ENCODE peak calls at places on chromosomes 7 and 10, in eight cellular contexts. N, V, Z, C, K, A, O and M are unnamed samples. For H3K4me1, the result is how much of the 10 kb centered on the place peaks cover.

GRCh38 chr7:28409716-28410627 is 2.3 kb upstream of the CREB5 start:
- DNase-seq in O (peak), C (no peak), A (no peak), K (peak), V (no peak), Z (no peak), N (peak), M (peak)

GRCh38 chr7:66257481-66257880 is 52.3 kb downstream of the TPST1 start:
- DNase-seq in N (no peak), A (no peak), V (no peak), C (peak), O (no peak), K (no peak), Z (no peak), M (no peak)

GRCh38 chr10:5291501-5292195 is 73.1 kb upstream of the UCN3 start:
- DNase-seq in Z (peak), V (no peak), K (peak), C (peak), O (no peak), A (peak), N (no peak), M (peak)

GRCh38 chr7:135194494-135195095 is 16.7 kb downstream of the WDR91 start:
- DNase-seq in Z (no peak), V (no peak), A (no peak), K (no peak), O (no peak), C (no peak), N (no peak), M (no peak)

GRCh38 chr7:146510088-146510680 is 393.6 kb downstream of the CNTNAP2 start:
- DNase-seq in K (no peak), Z (peak), N (no peak), C (no peak), O (no peak), V (no peak), A (no peak), M (no peak)

GRCh38 chr10:93376372-93377296 is 105.5 kb downstream of the MYOF start:
- DNase-seq in A (peak), C (peak), Z (peak), O (peak), N (no peak), K (peak), V (peak), M (peak)

GRCh38 chr7:97697396-97697795 is 34.5 kb upstream of the TAC1 start:
- DNase-seq in O (no peak), V (no peak), N (no peak), A (no peak), K (no peak), Z (no peak), C (no peak), M (no peak)

GRCh38 chr7:143876218-143876617 is 25.8 kb downstream of the TCAF1 start:
- DNase-seq in K (no peak), Z (no peak), N (no peak), O (no peak), C (no peak), A (no peak), V (no peak), M (no peak)

GRCh38 chr10:5622586-5622985 is 43.8 kb downstream of the ASB13 start:
- DNase-seq in A (no peak), V (no peak), N (no peak), O (no peak), K (no peak), C (no peak), Z (no peak), M (no peak)

GRCh38 chr7:131586259-131586658 is 29.8 kb upstream of the PODXL start:
- DNase-seq in A (no peak), N (no peak), V (no peak), C (no peak), O (no peak), K (no peak), Z (peak), M (peak)

GRCh38 chr10:44245601-44245938 is 139.3 kb downstream of the CXCL12 start:
- DNase-seq in V (no peak), Z (no peak), K (no peak), C (no peak), A (peak), O (no peak), N (no peak), M (no peak)

GRCh38 chr7:114930107-114930521 is 8.2 kb downstream of the MDFIC start:
- DNase-seq in V (no peak), C (no peak), O (no peak), N (no peak), K (no peak), Z (no peak), A (no peak), M (no peak)

GRCh38 chr7:114933665-114934064 is 11.8 kb downstream of the MDFIC start:
- DNase-seq in A (no peak), Z (no peak), N (no peak), V (no peak), C (no peak), K (no peak), O (no peak), M (no peak)

GRCh38 chr7:114930829-114931655 is 9.1 kb downstream of the MDFIC start:
- DNase-seq in O (no peak), V (no peak), A (no peak), C (no peak), Z (no peak), N (no peak), K (no peak), M (no peak)

GRCh38 chr7:114929570-114929969 is 7.7 kb downstream of the MDFIC start:
- DNase-seq in V (no peak), A (no peak), N (no peak), Z (no peak), K (no peak), O (no peak), C (no peak), M (no peak)

DNA sequence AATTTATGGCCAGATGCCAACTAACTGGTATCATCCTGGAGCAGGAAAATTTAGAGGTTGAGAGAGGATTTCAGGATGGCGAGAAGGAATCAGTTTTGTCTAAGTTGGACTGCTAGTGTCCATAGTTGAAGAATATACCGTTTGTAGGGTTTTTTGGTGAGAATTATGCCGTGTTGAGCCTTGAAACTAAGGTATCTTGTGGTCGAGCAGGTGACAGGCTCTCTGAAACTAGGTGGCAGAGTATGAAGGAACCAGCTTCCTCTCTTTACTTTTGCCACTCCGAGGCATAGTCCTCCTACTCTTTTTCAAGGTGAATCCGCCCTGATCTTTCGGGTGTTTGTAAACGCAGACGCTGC is 9.7 kb downstream of the MDFIC start:
- DNase-seq in O (no peak), C (no peak), A (no peak), N (no peak), Z (no peak), V (no peak), K (no peak), M (no peak)
- H3K4me1 ChIP-seq in O (under half), C (under half), A (under half), N (under half), Z (under half), V (under half), K (under half), M (under half)

DNA sequence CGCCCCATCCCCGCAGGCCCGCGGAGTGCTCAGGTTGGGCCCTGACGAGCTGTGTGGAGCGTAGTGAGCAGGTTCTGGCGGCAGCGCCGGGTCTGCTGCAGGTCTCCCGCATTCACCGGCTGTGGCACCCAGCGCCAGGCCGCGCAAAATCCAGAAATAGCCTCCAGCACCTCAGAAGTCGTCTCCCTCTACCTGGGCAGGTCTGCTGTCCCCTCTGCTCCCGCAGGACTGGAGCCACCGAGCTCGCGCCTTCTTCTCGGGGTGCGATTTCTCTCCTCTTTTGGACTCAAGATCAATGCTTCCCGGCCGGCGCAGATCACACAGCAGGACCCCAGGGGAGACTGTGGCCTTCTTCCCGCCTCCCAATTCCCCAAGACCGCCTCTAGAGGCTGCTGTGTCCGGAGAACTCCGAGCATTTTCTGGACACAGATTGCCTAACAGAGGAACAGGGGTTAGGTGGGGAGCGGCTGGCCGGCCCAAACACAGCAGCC is 8.4 kb downstream of the TLX1 start:
- DNase-seq in K (no peak), V (no peak), N (peak), A (peak), C (no peak), O (peak), Z (peak), M (no peak)
- TF ChIP-seq MAX in K (no peak), V (no peak), N (no peak), A (no peak), C (no peak), O (no peak), Z (no peak), M (no peak)

DNA sequence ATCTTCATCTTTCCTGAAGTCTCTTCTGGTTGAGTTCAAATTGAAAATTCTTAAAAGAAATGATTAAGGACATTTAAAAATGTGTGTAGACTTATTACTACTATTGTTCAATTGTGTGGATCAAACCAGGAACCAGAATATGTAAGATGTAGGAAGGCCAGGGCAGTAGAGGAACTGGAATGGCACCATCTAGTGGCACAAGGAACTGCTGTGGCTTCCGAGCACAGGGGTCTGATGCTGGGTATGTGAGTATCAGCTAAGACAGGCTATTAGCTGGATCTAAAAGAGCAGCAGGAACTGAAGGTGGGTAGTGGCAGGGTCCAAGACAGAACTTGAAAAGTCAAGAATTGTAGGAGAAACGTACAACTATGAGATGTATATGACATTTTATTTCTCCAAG is 247.3 kb downstream of the SEMA3A start:
- DNase-seq in V (no peak), C (peak), Z (peak), K (peak), A (peak), N (no peak), O (peak), M (no peak)
- TF ChIP-seq CTCF in V (peak), C (peak), Z (no peak), K (no peak), A (peak), N (peak), O (peak), M (peak)

DNA sequence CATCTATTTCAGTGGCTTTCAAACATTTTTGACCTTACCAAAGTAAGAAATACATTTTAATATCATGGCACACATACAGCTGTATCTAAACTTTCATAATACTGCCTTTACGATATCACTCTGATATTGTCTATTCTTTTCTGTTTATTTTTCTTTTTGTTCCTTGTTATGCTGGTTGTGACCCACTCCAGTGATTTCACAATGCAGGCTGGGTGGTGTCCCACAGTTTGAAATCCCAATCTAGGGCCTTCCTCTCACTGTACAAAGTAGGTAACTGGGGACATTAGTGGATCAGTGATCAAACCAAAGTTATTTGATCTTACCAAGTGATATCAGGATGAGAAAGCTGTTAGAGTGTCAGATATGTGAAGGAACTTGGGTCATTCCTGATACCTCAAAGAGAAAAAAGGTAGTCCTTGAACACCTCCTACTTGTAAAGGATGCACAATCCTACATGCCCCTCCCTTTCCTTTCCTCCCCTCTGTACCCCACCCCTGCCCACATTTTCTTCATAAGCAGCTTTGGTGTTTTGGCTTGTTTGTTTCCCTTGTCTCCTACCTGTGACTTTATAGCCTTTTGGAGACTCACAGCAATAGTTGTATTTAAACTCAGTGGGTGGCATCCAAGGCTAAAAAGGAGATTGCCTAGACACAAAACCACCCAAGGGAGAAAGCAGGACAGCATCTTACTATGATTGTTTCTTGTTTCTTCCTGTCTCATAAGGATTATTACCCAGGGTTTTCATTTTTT is 63.2 kb downstream of the EGFR start:
- DNase-seq in O (no peak), Z (no peak), C (no peak), K (no peak), A (no peak), V (no peak), N (no peak), M (no peak)
- H3K4me1 ChIP-seq in O (half or more), Z (under half), C (half or more), K (half or more), A (half or more), V (under half), N (under half), M (under half)

DNA sequence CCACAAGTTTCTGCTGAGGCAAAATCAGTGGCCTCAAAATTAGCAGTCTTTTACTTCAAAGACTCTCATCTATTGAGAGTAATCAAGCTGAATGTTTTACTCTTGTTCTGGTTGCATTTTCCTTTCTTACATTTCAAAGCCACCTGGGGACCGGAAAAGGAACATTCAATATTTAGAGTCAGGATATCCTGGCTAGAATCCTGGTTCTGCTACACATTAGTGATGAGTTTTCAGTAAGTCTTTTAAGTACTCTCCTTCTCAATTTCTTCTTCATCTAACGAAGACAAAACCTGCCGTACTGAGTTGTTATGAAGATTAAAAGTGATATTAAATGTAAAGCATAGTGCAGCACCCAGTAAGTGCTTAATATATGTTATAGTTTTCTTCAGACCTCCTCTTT is 52.4 kb downstream of the LAMB4 start:
- DNase-seq in Z (no peak), O (no peak), A (no peak), N (no peak), C (no peak), V (no peak), K (no peak), M (peak)
- TF ChIP-seq MAX in Z (no peak), O (no peak), A (no peak), N (no peak), C (no peak), V (no peak), K (no peak), M (no peak)

GRCh38 chr10:12634532-12634931 is 285.2 kb downstream of the CAMK1D start:
- DNase-seq in Z (no peak), V (no peak), A (no peak), K (no peak), C (no peak), N (no peak), O (no peak), M (no peak)
- TF ChIP-seq CTCF in Z (no peak), V (no peak), A (no peak), K (no peak), C (no peak), N (no peak), O (no peak), M (no peak)

GRCh38 chr10:69331161-69331560 is 52.9 kb downstream of the HK1 start:
- DNase-seq in A (no peak), O (no peak), N (no peak), V (no peak), Z (no peak), K (no peak), C (no peak), M (no peak)
- H3K4me1 ChIP-seq in A (under half), O (under half), N (under half), V (under half), Z (under half), K (under half), C (under half), M (under half)